ENCODE peak calls at places on chromosomes 7 and 10, in ten cellular contexts. One of them, this sample, is unnamed.

GRCh38 chr10:46299531-46300366 is 13.0 kb downstream of the ANTXRL start:
- DNase-seq in GM13977: no peak
- DNase-seq in AG04449: no peak
- DNase-seq in RWPE1: no peak
- DNase-seq in A549: no peak
- DNase-seq in activated CD8-positive, alpha-beta T cell treated with anti-CD3 and anti-CD28 coated beads for 36 hours: no peak
- DNase-seq in fibroblast of mammary gland: no peak
- DNase-seq in mucosa of descending colon: no peak
- DNase-seq in foreskin fibroblast: no peak
- DNase-seq in IMR-90: no peak
- DNase-seq in this sample: peak

GRCh38 chr7:39651262-39651661 is 27.9 kb downstream of the RALA start:
- DNase-seq in GM13977: no peak
- DNase-seq in AG04449: no peak
- DNase-seq in RWPE1: no peak
- DNase-seq in A549: no peak
- DNase-seq in activated CD8-positive, alpha-beta T cell treated with anti-CD3 and anti-CD28 coated beads for 36 hours: no peak
- DNase-seq in fibroblast of mammary gland: peak
- DNase-seq in mucosa of descending colon: no peak
- DNase-seq in foreskin fibroblast: no peak
- DNase-seq in IMR-90: peak
- DNase-seq in this sample: no peak

GRCh38 chr7:101950450-101951119 is 133.2 kb downstream of the CUX1 start:
- DNase-seq in GM13977: no peak
- DNase-seq in AG04449: no peak
- DNase-seq in RWPE1: no peak
- DNase-seq in A549: peak
- DNase-seq in activated CD8-positive, alpha-beta T cell treated with anti-CD3 and anti-CD28 coated beads for 36 hours: no peak
- DNase-seq in fibroblast of mammary gland: peak
- DNase-seq in mucosa of descending colon: no peak
- DNase-seq in foreskin fibroblast: peak
- DNase-seq in IMR-90: peak
- DNase-seq in this sample: no peak

GRCh38 chr7:2670720-2671391 is 17.1 kb upstream of the AMZ1 start:
- DNase-seq in GM13977: peak
- DNase-seq in AG04449: no peak
- DNase-seq in RWPE1: peak
- DNase-seq in A549: peak
- DNase-seq in activated CD8-positive, alpha-beta T cell treated with anti-CD3 and anti-CD28 coated beads for 36 hours: peak
- DNase-seq in fibroblast of mammary gland: peak
- DNase-seq in mucosa of descending colon: peak
- DNase-seq in foreskin fibroblast: peak
- DNase-seq in IMR-90: peak
- DNase-seq in this sample: peak

GRCh38 chr10:101229275-101230184 is at the start of gene LBX1:
- DNase-seq in GM13977: no peak
- DNase-seq in AG04449: no peak
- DNase-seq in RWPE1: no peak
- DNase-seq in A549: no peak
- DNase-seq in activated CD8-positive, alpha-beta T cell treated with anti-CD3 and anti-CD28 coated beads for 36 hours: no peak
- DNase-seq in fibroblast of mammary gland: no peak
- DNase-seq in mucosa of descending colon: no peak
- DNase-seq in foreskin fibroblast: no peak
- DNase-seq in IMR-90: no peak
- DNase-seq in this sample: peak

GRCh38 chr7:14158111-14158510 is 168.6 kb upstream of the ETV1 start:
- DNase-seq in GM13977: no peak
- DNase-seq in AG04449: no peak
- DNase-seq in RWPE1: no peak
- DNase-seq in A549: no peak
- DNase-seq in activated CD8-positive, alpha-beta T cell treated with anti-CD3 and anti-CD28 coated beads for 36 hours: no peak
- DNase-seq in fibroblast of mammary gland: no peak
- DNase-seq in mucosa of descending colon: no peak
- DNase-seq in foreskin fibroblast: no peak
- DNase-seq in IMR-90: no peak
- DNase-seq in this sample: no peak

GRCh38 chr7:139687980-139688632 is 89.7 kb downstream of the HIPK2 start:
- DNase-seq in GM13977: no peak
- DNase-seq in AG04449: no peak
- DNase-seq in RWPE1: peak
- DNase-seq in A549: no peak
- DNase-seq in activated CD8-positive, alpha-beta T cell treated with anti-CD3 and anti-CD28 coated beads for 36 hours: no peak
- DNase-seq in fibroblast of mammary gland: peak
- DNase-seq in mucosa of descending colon: no peak
- DNase-seq in foreskin fibroblast: no peak
- DNase-seq in IMR-90: peak
- DNase-seq in this sample: no peak

GRCh38 chr10:51542863-51543262 is 156.5 kb downstream of the CSTF2T start:
- DNase-seq in GM13977: no peak
- DNase-seq in AG04449: no peak
- DNase-seq in RWPE1: no peak
- DNase-seq in A549: no peak
- DNase-seq in activated CD8-positive, alpha-beta T cell treated with anti-CD3 and anti-CD28 coated beads for 36 hours: no peak
- DNase-seq in fibroblast of mammary gland: no peak
- DNase-seq in mucosa of descending colon: no peak
- DNase-seq in foreskin fibroblast: no peak
- DNase-seq in IMR-90: no peak
- DNase-seq in this sample: no peak

GRCh38 chr7:41257660-41258059 is 445.2 kb downstream of the INHBA start:
- DNase-seq in GM13977: no peak
- DNase-seq in AG04449: no peak
- DNase-seq in RWPE1: no peak
- DNase-seq in A549: no peak
- DNase-seq in activated CD8-positive, alpha-beta T cell treated with anti-CD3 and anti-CD28 coated beads for 36 hours: no peak
- DNase-seq in fibroblast of mammary gland: no peak
- DNase-seq in mucosa of descending colon: no peak
- DNase-seq in foreskin fibroblast: no peak
- DNase-seq in IMR-90: no peak
- DNase-seq in this sample: no peak

GRCh38 chr7:2635810-2636701 is 4.3 kb downstream of the TTYH3 start:
- DNase-seq in GM13977: no peak
- DNase-seq in AG04449: no peak
- DNase-seq in RWPE1: no peak
- DNase-seq in A549: no peak
- DNase-seq in activated CD8-positive, alpha-beta T cell treated with anti-CD3 and anti-CD28 coated beads for 36 hours: no peak
- DNase-seq in fibroblast of mammary gland: peak
- DNase-seq in mucosa of descending colon: no peak
- DNase-seq in foreskin fibroblast: no peak
- DNase-seq in IMR-90: no peak
- DNase-seq in this sample: peak

GRCh38 chr7:132049462-132050304 is 493.3 kb upstream of the PODXL start:
- DNase-seq in GM13977: no peak
- DNase-seq in AG04449: no peak
- DNase-seq in RWPE1: no peak
- DNase-seq in A549: peak
- DNase-seq in activated CD8-positive, alpha-beta T cell treated with anti-CD3 and anti-CD28 coated beads for 36 hours: peak
- DNase-seq in fibroblast of mammary gland: peak
- DNase-seq in mucosa of descending colon: peak
- DNase-seq in foreskin fibroblast: no peak
- DNase-seq in IMR-90: peak
- DNase-seq in this sample: peak

DNA sequence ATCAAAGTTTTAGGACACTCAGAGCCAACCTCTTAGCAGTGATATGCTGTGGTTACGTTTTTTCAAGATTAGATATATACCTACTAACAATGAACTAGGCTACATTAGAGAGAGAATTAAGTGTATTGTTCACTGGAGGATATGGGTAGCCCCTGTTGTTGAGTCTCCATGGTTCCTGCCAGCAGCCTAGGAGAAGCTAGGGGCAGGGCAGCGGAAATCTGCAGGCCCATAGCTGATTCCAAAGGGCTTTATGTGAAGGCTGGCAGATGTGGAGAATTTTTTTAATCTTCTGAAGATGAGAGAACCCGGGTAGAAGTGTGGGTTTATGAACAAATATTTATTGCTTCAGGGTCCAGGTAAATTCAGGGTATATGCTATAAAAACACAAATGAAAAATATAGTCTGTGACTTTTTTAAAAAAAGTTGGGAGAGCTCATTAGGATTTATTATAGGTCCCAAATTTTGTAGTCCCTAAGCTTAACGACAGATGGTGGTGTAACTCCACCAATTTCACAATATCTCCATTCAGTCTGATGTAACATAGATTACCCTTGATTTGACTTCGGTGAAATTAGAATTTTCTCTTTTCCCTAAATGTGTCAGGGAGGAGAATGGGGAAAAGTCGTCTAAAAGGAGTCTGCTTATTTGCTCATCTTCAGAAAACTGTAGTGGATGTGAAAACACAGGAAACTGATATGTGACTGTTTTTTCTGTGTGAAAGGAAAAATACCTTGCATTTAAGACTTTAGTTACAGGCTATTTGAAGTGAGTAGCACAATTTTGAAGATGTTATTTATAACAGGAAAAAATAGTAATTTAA is 163.0 kb upstream of the PPP1R3A start:
- DNase-seq in GM13977: peak
- DNase-seq in AG04449: peak
- DNase-seq in RWPE1: peak
- DNase-seq in A549: peak
- DNase-seq in activated CD8-positive, alpha-beta T cell treated with anti-CD3 and anti-CD28 coated beads for 36 hours: peak
- DNase-seq in fibroblast of mammary gland: peak
- DNase-seq in mucosa of descending colon: peak
- DNase-seq in foreskin fibroblast: peak
- DNase-seq in IMR-90: peak
- DNase-seq in this sample: no peak
- TF ChIP-seq CTCF in GM13977: peak
- TF ChIP-seq CTCF in AG04449: no peak
- TF ChIP-seq CTCF in RWPE1: peak
- TF ChIP-seq CTCF in A549: peak
- TF ChIP-seq CTCF in activated CD8-positive, alpha-beta T cell treated with anti-CD3 and anti-CD28 coated beads for 36 hours: peak
- TF ChIP-seq CTCF in fibroblast of mammary gland: peak
- TF ChIP-seq CTCF in mucosa of descending colon: no peak
- TF ChIP-seq CTCF in foreskin fibroblast: peak
- TF ChIP-seq CTCF in IMR-90: peak
- TF ChIP-seq CTCF in this sample: peak

DNA sequence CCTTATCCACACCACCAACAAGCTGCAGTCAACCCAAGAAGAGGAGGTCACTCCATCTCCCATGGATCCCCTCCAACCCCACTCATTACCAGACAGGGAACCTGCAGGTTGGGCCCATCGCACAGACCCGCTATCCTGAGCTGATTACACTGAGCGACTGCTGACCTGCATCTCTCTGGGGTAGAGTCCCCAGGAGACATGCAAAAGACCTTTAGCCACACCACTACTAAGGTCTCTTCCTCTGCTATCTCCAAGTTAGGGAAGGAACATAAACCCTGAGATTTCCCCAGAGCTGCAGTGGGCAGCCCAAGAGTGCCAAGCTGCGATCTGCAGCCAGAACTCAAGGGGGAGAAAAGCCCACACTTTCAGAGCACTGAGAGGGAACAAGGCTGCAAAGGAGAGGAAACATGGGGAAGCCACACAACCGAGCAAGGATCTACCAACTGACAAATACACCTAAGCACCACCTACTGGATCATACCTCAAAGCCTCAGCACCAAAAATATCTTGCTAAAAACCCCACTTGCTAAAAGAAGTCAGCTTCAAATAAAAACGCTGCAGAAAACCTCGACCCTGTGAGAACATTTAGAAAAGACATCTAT is 298.2 kb downstream of the SORCS1 start:
- DNase-seq in GM13977: peak
- DNase-seq in AG04449: no peak
- DNase-seq in RWPE1: no peak
- DNase-seq in A549: no peak
- DNase-seq in activated CD8-positive, alpha-beta T cell treated with anti-CD3 and anti-CD28 coated beads for 36 hours: no peak
- DNase-seq in fibroblast of mammary gland: no peak
- DNase-seq in mucosa of descending colon: no peak
- DNase-seq in foreskin fibroblast: no peak
- DNase-seq in IMR-90: no peak
- DNase-seq in this sample: no peak
- TF ChIP-seq CTCF in GM13977: no peak
- TF ChIP-seq CTCF in AG04449: no peak
- TF ChIP-seq CTCF in RWPE1: no peak
- TF ChIP-seq CTCF in A549: no peak
- TF ChIP-seq CTCF in activated CD8-positive, alpha-beta T cell treated with anti-CD3 and anti-CD28 coated beads for 36 hours: no peak
- TF ChIP-seq CTCF in fibroblast of mammary gland: no peak
- TF ChIP-seq CTCF in mucosa of descending colon: no peak
- TF ChIP-seq CTCF in foreskin fibroblast: no peak
- TF ChIP-seq CTCF in IMR-90: no peak
- TF ChIP-seq CTCF in this sample: no peak

DNA sequence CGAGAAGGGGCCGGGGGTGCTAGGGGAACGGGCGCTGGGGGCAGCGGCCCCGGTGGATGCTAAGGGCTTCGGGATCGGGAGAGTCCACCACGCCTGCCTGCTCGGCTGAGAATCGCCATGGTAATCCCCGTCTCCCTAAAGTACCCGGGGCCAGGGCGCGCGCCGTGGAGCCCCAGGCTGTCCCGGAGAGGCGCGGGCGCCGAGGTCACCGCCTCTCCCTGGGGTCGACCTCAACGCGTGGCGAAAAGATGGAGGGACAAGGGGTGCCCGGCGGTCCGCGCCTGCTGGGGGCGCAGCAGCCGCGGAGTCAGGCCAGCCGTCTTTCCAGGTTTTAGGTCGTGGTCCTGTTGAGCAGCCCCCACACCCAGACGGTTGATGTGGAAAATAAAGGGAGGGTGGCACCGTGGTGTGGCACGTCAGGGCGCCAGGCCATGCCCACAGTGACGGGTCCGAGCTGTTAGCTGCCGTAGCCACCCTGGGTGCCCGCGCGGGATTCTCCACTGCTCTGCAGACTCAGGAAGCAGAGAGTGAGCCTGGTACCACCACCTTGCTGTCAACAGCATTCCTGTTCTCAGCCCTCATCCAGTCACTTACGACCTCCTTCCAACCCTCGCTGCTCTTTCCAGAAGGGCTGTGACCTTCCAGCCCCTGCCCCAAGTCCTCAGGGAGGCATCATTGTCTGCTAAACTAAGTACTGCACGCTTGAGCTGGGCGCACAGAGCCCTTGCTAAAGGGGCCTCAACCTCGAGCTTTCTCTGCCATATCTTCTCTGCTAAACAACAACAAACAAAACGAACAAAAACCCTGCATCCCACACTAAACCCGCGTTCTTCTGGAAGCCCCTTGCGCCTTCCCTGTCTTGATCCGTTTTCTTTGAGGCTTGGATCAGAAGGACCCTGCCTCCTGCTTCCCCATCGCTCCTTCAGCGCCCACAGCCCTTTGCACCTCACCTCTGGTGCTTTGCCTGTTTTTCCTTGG is 666 bp downstream of the SMKR1 start:
- DNase-seq in GM13977: no peak
- DNase-seq in AG04449: no peak
- DNase-seq in RWPE1: peak
- DNase-seq in A549: peak
- DNase-seq in activated CD8-positive, alpha-beta T cell treated with anti-CD3 and anti-CD28 coated beads for 36 hours: peak
- DNase-seq in fibroblast of mammary gland: no peak
- DNase-seq in mucosa of descending colon: no peak
- DNase-seq in foreskin fibroblast: no peak
- DNase-seq in IMR-90: no peak
- DNase-seq in this sample: peak
- TF ChIP-seq CTCF in GM13977: peak
- TF ChIP-seq CTCF in AG04449: peak
- TF ChIP-seq CTCF in RWPE1: no peak
- TF ChIP-seq CTCF in A549: no peak
- TF ChIP-seq CTCF in activated CD8-positive, alpha-beta T cell treated with anti-CD3 and anti-CD28 coated beads for 36 hours: no peak
- TF ChIP-seq CTCF in fibroblast of mammary gland: no peak
- TF ChIP-seq CTCF in mucosa of descending colon: no peak
- TF ChIP-seq CTCF in foreskin fibroblast: peak
- TF ChIP-seq CTCF in IMR-90: no peak
- TF ChIP-seq CTCF in this sample: peak

DNA sequence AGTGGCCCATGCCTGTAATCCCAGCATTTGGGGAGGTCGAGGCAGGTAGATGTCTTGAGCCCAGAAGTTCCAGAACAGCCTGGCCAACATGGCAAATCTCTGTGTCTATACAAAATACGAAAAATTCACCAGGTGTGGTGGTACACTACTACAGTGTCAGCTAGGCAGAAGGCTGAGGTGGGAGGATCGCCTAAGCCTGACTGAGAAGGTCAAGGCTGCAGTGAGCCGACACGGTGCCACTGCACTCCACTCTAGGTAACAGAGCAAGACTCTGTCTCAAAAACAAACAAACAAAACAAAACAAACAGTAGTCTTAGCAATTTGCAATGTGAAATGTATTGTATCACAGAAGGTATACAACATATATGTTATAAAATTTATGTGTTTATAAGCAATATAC is 348.0 kb downstream of the SEMA3D start:
- DNase-seq in GM13977: no peak
- DNase-seq in AG04449: no peak
- DNase-seq in RWPE1: no peak
- DNase-seq in A549: no peak
- DNase-seq in activated CD8-positive, alpha-beta T cell treated with anti-CD3 and anti-CD28 coated beads for 36 hours: no peak
- DNase-seq in fibroblast of mammary gland: no peak
- DNase-seq in mucosa of descending colon: no peak
- DNase-seq in foreskin fibroblast: no peak
- DNase-seq in IMR-90: no peak
- DNase-seq in this sample: no peak
- TF ChIP-seq CTCF in GM13977: no peak
- TF ChIP-seq CTCF in AG04449: no peak
- TF ChIP-seq CTCF in RWPE1: no peak
- TF ChIP-seq CTCF in A549: no peak
- TF ChIP-seq CTCF in activated CD8-positive, alpha-beta T cell treated with anti-CD3 and anti-CD28 coated beads for 36 hours: no peak
- TF ChIP-seq CTCF in fibroblast of mammary gland: no peak
- TF ChIP-seq CTCF in mucosa of descending colon: no peak
- TF ChIP-seq CTCF in foreskin fibroblast: no peak
- TF ChIP-seq CTCF in IMR-90: no peak
- TF ChIP-seq CTCF in this sample: no peak